ENCODE peak calls at places on chromosomes 13 and 19, in six cellular contexts. B is pancreas, D is adrenal gland, P is K562, L is body of pancreas, M is right lobe of liver. X is an unnamed sample.
A peak's percentile ranks its signal among the peaks of the same experiment; 100 is the strongest.

GRCh38 chr19:4951671-4952070 is 17.2 kb upstream of the KDM4B start:
- DNase-seq in P (no peak), D (no peak), B (no peak), M (no peak), L (no peak), X (no peak)

GRCh38 chr13:101283782-101284181 is 132.5 kb downstream of the NALCN start:
- DNase-seq in P (no peak), D (no peak), M (no peak), L (no peak), B (no peak), X (no peak)

GRCh38 chr13:19182536-19182935 is 912 bp upstream of the TUBA3C start:
- DNase-seq in B (no peak), P (no peak), D (no peak), M (no peak), L (no peak), X (no peak)

GRCh38 chr19:48123907-48124675 is 13.5 kb upstream of the PLA2G4C start:
- DNase-seq in B (no peak), L (no peak), P (no peak), M (no peak), D (no peak), X (no peak)

GRCh38 chr19:1355258-1355973 is 28.3 kb upstream of the NDUFS7 start:
- DNase-seq in L (no peak), D (no peak), B (no peak), M (no peak), P (peak; percentile 56), X (peak; percentile 46)

GRCh38 chr19:4057913-4058695 is 8.6 kb downstream of the ZBTB7A start:
- DNase-seq in B (peak; percentile 70), P (peak; percentile 84), D (peak; percentile 97), M (peak; percentile 92), L (peak; percentile 83), X (no peak)

GRCh38 chr13:69947577-69947976 is 160.0 kb upstream of the ATXN8OS start:
- DNase-seq in P (no peak), M (no peak), L (no peak), D (no peak), B (no peak), X (no peak)

GRCh38 chr19:35013047-35013819 is 13.1 kb downstream of the GRAMD1A start:
- DNase-seq in B (peak; percentile 79), P (peak; percentile 76), M (peak; percentile 80), D (peak; percentile 80), L (peak; percentile 78), X (peak; percentile 96)

GRCh38 chr13:43915451-43915850 is 35.7 kb downstream of the LACC1 start:
- DNase-seq in B (no peak), M (no peak), P (no peak), L (no peak), D (no peak), X (no peak)

GRCh38 chr19:45340899-45341453 is 426 bp downstream of the KLC3 start:
- DNase-seq in B (no peak), L (peak; percentile 20), M (no peak), P (no peak), D (no peak), X (peak; percentile 81)

GRCh38 chr19:18853755-18854427 is 22.1 kb downstream of the UPF1 start:
- DNase-seq in P (no peak), B (no peak), M (no peak), L (no peak), D (no peak), X (no peak)

GRCh38 chr19:47895165-47895782 is 9.2 kb upstream of the SULT2A1 start:
- DNase-seq in D (no peak), L (no peak), B (no peak), P (no peak), M (peak; percentile 48), X (no peak)

GRCh38 chr13:106561551-106562170 is 6.3 kb downstream of the ARGLU1 start:
- DNase-seq in D (peak; percentile 44), L (no peak), P (no peak), M (no peak), B (no peak), X (no peak)

GRCh38 chr19:29366757-29367156 is 153.8 kb upstream of the UQCRFS1 start:
- DNase-seq in M (no peak), L (no peak), P (peak; percentile 1), B (no peak), D (no peak), X (peak; percentile 34)

GRCh38 chr19:1435378-1435989 is 2.7 kb upstream of the RPS15 start:
- DNase-seq in P (no peak), B (no peak), D (no peak), M (no peak), L (no peak), X (no peak)

GRCh38 chr19:1082165-1082927 is 12.8 kb downstream of the POLR2E start:
- DNase-seq in D (peak; percentile 79), M (peak; percentile 79), P (peak; percentile 95), B (peak; percentile 91), L (peak; percentile 97), X (peak; percentile 100)

GRCh38 chr19:45881909-45882528 is 3.9 kb downstream of the IRF2BP1 start:
- DNase-seq in P (peak; percentile 61), L (peak; percentile 90), B (peak; percentile 85), D (no peak), M (peak; percentile 73), X (peak; percentile 91)

GRCh38 chr19:8304841-8305621 is 3.1 kb downstream of the CD320 start:
- DNase-seq in D (peak; percentile 19), L (peak; percentile 2), B (peak; percentile 22), P (peak; percentile 93), M (peak; percentile 22), X (peak; percentile 95)
- H3K4me1 ChIP-seq in D (peaks cover 22% of the 10 kb centered on the region), L (peaks cover 22% of the 10 kb centered on the region), B (no peaks in the 10 kb centered on the region), P (peaks cover 65% of the 10 kb centered on the region), M (peaks cover 30% of the 10 kb centered on the region), X (no peaks in the 10 kb centered on the region)

GRCh38 chr13:49679244-49679643 is 12.0 kb downstream of the EBPL start:
- DNase-seq in B (no peak), L (peak; percentile 26), D (no peak), M (no peak), P (no peak), X (peak; percentile 10)
- TF ChIP-seq CTCF in B (no peak), L (peak; percentile 18), D (no peak), M (peak; percentile 37), P (no peak), X (no peak)

DNA sequence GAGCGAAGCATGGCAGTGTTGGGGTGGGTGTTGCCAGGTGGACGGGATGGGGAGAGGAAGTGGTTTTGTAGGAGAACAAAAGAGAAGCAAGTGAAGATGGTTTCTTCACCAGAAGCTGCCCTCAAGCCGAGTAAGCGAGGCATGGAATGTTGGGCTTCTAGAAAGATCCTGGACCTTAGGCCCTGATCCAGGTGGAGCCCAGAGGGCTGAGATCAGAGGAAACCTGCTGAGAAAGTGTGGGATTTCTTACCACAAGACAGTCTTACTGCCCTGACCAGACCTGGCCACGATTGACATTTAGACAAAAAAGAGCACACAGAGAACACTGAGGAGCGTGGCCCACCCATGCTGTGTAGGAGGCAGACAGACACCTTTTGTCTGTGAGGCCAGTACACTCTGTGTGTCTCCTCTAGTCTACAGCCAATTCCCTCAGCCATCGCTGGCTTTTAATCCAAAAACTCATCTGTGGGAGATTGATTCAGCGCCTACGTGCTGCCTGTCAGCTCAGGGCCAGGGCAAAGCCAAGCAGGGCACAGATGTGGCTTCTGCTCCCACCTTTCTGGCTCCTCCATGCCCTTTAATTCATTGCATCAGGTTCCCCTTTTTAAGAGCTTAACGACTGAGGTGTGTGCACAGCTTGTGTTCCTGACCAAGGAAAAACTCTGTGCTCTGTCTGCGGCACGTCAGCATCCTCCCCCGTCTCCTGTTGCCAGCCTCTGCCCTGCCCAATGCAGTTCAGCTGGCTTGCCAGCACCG is 123.3 kb downstream of the AKAP11 start:
- DNase-seq in B (no peak), L (no peak), M (no peak), P (no peak), D (no peak), X (no peak)
- H3K27ac ChIP-seq in B (no peak overlapping the region), L (no peak overlapping the region), M (no peak overlapping the region), P (no peak overlapping the region), D (no peak overlapping the region), X (no peak overlapping the region)

DNA sequence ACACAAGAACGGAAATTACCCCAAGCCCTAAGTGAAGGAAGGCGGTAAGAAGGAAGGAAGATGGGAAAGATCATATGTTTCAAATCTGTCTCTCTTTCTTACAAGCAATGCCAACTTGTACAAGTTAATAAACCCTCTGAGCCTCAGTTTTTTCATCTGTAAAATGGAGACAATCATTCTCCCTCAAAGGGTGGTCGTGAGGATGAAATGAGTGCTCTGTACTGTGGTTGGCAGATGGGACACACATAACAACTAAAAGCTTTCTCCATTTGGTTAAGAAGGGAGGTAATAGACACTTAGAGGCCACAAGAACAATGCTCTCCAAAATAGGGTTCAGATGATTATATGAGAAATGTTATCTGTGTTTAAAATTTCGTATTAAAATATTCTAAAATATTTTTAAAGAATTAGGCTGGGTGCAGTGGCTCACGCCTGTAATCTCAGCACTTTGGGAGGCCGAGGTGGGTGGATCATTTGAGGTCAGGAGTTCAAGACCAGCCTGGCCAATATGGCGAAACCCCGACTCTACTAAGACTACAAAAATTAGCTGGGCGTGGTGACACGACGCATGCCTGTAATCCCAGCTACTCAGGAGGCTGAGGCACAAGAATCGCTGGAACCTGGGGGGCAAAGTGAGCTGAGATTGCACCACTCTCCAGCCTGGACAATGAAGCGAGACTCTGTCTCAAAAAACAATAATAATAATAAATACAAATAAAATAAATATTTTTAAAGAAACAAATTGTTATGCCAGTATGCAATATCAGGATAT is 89.7 kb downstream of the STARD13 start:
- DNase-seq in B (no peak), M (no peak), D (no peak), L (no peak), P (no peak), X (no peak)
- H3K4me1 ChIP-seq in B (peaks cover 11% of the 10 kb centered on the region), M (peaks cover 10% of the 10 kb centered on the region), D (peaks cover 67% of the 10 kb centered on the region), L (peaks cover 75% of the 10 kb centered on the region), P (no peaks in the 10 kb centered on the region), X (peaks cover 11% of the 10 kb centered on the region)

GRCh38 chr19:54136864-54137113 is 773 bp upstream of the CNOT3 start:
- DNase-seq in B (no peak), M (no peak), D (no peak), P (no peak), L (no peak), X (no peak)

GRCh38 chr19:54136086-54136863 is 1.3 kb upstream of the CNOT3 start:
- DNase-seq in P (no peak), M (no peak), B (no peak), D (no peak), L (no peak), X (peak; percentile 56)

GRCh38 chr19:54138777-54139256 is 1.3 kb downstream of the CNOT3 start:
- DNase-seq in L (no peak), M (no peak), B (no peak), P (no peak), D (no peak), X (no peak)

GRCh38 chr19:54137114-54137912 is at the start of gene CNOT3:
- DNase-seq in P (peak; percentile 94), L (peak; percentile 100), M (peak; percentile 99), B (peak; percentile 100), D (peak; percentile 100), X (peak; percentile 100)

DNA sequence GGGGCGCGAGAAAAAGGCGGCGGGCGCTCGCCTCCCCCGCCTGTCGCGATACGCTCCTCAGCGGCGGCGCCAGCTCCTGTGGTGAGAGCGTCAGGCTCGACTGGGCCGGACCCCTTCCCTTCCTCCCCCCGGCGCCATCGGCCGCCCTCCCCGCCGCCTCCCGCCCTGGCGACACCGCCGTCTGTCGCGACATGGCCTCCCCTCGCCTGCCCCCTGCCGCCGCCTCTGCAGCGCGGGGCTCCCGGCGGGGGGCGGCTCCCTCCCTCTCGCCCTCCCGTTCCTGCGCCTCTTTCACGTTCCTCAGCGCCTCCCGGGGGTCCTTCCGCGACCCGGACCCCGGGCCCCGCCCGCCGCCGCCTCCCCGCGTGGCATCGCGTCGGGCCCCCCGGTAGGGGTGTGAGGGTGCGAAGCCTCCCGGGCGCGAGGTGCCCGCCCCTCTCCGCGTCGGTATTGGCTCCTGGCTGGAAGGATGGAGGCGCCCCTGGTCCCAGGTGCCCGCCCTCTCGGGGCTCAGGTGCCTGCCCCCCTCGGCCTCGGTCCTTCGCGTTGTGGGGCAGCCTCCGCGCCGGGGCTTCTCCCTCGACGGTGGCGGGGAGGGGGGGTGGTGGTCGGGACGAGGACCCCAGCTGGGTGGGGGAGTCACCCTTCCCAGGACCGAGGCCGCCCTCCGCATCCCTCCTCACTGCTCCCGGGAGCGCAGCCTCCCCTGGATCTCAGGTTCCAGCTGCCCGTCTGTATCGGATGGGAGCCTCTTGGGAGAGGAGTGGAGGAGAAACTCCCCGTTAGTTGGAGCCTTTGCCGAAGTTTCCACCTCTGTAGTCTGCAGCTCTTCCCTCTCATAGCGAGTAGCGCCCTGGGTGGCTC is 583 bp downstream of the CNOT3 start:
- DNase-seq in M (no peak), L (no peak), P (peak; percentile 77), D (no peak), B (no peak), X (peak; percentile 58)
- TF ChIP-seq CTCF in M (no peak), L (peak; percentile 12), P (no peak), D (no peak), B (no peak), X (peak; percentile 68)